ENCODE peak calls at places on chromosome 16, in six cellular contexts. A is K562, E is GM12891, N is HepG2, P is H1, U is GM12878. Y is an unnamed sample.

GRCh38 chr16:56355221-56355620 is 70.1 kb downstream of the AMFR start:
- DNase-seq in U (no peak), N (no peak), A (no peak), P (no peak), E (no peak), Y (no peak)

GRCh38 chr16:64687796-64688195 is 434.1 kb downstream of the CDH11 start:
- DNase-seq in P (no peak), U (no peak), A (no peak), E (no peak), N (no peak), Y (no peak)

GRCh38 chr16:73213761-73214480 is 166.0 kb upstream of the ZFHX3 start:
- DNase-seq in U (no peak), E (no peak), P (no peak), N (no peak), A (no peak), Y (no peak)

GRCh38 chr16:78503501-78504110 is 404.2 kb downstream of the WWOX start:
- DNase-seq in A (peak), E (peak), U (no peak), N (peak), P (no peak), Y (peak)

GRCh38 chr16:50099957-50100648 is 34.3 kb downstream of the HEATR3 start:
- DNase-seq in U (no peak), P (no peak), N (no peak), A (no peak), E (no peak), Y (no peak)

GRCh38 chr16:50303605-50304466 is 37.5 kb downstream of the ADCY7 start:
- DNase-seq in A (no peak), U (no peak), P (peak), N (peak), E (no peak), Y (peak)

GRCh38 chr16:9843424-9844013 is 338.7 kb downstream of the GRIN2A start:
- DNase-seq in E (no peak), N (no peak), P (no peak), A (no peak), U (no peak), Y (no peak)

GRCh38 chr16:72380283-72380682 is 208.3 kb upstream of the PMFBP1 start:
- DNase-seq in U (no peak), A (no peak), P (no peak), N (no peak), E (no peak), Y (no peak)

GRCh38 chr16:64540449-64540848 is 581.4 kb downstream of the CDH11 start:
- DNase-seq in U (no peak), E (no peak), P (no peak), A (no peak), N (no peak), Y (no peak)

GRCh38 chr16:50457979-50458461 is 89.2 kb upstream of the BRD7 start:
- DNase-seq in E (no peak), U (no peak), P (no peak), A (no peak), N (no peak), Y (no peak)

GRCh38 chr16:14400285-14400977 is 229.6 kb downstream of the PARN start:
- DNase-seq in E (no peak), A (no peak), N (no peak), P (no peak), U (no peak), Y (no peak)

GRCh38 chr16:10939649-10940206 is 2.5 kb downstream of the DEXI start:
- DNase-seq in A (no peak), N (no peak), E (no peak), P (no peak), U (no peak), Y (no peak)

GRCh38 chr16:65176603-65177002 is 54.7 kb upstream of the CDH11 start:
- DNase-seq in N (no peak), A (no peak), E (no peak), P (no peak), U (no peak), Y (no peak)

GRCh38 chr16:53542283-53542682 is 39.3 kb upstream of the AKTIP start:
- DNase-seq in U (no peak), N (no peak), A (no peak), E (no peak), P (peak), Y (no peak)

GRCh38 chr16:53545433-53545832 is 42.4 kb upstream of the AKTIP start:
- DNase-seq in U (no peak), P (no peak), E (no peak), N (peak), A (no peak), Y (no peak)

GRCh38 chr16:53541326-53541725 is 38.3 kb upstream of the AKTIP start:
- DNase-seq in N (no peak), E (no peak), A (no peak), U (no peak), P (no peak), Y (no peak)

GRCh38 chr16:53549970-53550406 is 47.0 kb upstream of the AKTIP start:
- DNase-seq in P (peak), N (peak), E (peak), A (peak), U (peak), Y (peak)

DNA sequence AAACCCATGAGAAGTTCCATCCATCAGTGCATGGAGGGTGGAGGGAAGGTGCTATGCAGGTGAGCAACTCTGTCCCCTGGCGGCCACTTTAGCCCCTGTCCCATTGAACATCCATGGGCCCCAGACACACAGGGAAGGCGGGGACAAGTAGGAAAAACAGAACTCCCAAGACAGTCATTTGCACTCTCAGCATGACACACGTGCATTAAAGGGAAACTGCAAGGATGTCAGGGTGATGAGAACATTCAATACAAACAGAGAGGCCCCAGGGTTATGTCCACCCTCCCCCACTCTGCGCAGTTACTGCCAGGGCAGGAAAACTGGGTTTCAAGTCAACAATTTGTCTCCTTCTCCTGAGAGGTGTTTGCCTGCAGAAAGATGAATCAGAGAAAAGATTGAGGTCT is 44.0 kb upstream of the AKTIP start:
- DNase-seq in P (no peak), N (peak), A (peak), U (no peak), E (no peak), Y (no peak)
- TF ChIP-seq TAF1 in P (no peak), N (no peak), A (no peak), U (no peak), E (no peak), Y (no peak)

DNA sequence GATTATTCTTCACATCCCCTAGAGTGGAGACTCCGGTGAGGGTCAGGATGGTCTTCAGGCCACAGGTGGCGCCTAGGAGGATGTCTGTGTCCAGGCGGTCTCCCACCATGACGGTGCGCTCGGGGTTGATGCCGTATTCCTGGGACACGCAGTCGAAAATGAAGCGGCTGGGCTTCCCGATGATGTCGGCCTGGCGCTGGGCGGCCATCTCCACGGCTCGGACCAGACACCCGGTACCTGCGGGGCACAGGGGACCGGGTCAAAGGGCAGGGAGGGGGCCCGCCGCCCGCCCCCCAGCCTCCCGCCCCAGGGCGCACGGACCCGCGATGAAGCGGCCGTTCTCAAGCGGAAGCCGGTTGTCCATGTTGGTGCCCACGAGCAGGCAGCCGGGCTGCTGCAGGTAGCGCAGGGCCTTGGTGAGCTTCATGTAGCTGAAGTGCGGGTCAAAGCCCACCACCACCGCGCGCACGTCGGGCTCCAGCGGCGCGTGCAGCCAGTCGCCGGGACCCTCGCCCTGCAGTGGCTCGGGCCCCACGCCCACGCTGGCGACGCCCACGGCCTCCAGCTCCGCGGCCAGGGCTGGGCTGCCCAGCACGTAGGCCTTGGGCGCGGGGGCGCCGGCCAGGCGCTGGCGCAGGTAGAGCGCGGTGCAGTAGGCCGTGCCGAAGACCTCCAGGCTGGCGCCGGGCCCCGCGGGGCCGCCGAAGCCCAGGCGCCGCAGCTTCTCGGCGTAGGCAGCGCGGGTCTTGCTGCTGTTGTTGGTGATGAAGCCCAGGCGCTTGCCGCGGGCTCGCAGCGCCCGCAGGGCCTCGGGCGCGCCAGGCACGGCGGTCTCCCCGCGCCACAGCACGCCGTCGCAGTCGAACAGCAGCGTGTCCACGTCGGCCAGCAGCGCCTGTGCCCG is 571 bp downstream of the PGP start:
- DNase-seq in N (no peak), E (no peak), U (no peak), P (no peak), A (peak), Y (no peak)
- TF ChIP-seq POLR2A in N (no peak), E (no peak), U (peak), P (no peak), A (no peak), Y (no peak)

GRCh38 chr16:765971-766819 is 5.7 kb downstream of the MSLN start:
- DNase-seq in A (no peak), E (no peak), N (no peak), U (no peak), P (no peak), Y (no peak)
- TF ChIP-seq POLR2AphosphoS5 in A (no peak), E (no peak), N (no peak), U (no peak), P (no peak), Y (no peak)

GRCh38 chr16:88857728-88858339 is 907 bp downstream of the TRAPPC2L start:
- DNase-seq in U (no peak), A (peak), E (peak), P (peak), N (peak), Y (peak)
- TF ChIP-seq TAF1 in U (no peak), A (no peak), E (no peak), P (no peak), N (no peak), Y (no peak)

DNA sequence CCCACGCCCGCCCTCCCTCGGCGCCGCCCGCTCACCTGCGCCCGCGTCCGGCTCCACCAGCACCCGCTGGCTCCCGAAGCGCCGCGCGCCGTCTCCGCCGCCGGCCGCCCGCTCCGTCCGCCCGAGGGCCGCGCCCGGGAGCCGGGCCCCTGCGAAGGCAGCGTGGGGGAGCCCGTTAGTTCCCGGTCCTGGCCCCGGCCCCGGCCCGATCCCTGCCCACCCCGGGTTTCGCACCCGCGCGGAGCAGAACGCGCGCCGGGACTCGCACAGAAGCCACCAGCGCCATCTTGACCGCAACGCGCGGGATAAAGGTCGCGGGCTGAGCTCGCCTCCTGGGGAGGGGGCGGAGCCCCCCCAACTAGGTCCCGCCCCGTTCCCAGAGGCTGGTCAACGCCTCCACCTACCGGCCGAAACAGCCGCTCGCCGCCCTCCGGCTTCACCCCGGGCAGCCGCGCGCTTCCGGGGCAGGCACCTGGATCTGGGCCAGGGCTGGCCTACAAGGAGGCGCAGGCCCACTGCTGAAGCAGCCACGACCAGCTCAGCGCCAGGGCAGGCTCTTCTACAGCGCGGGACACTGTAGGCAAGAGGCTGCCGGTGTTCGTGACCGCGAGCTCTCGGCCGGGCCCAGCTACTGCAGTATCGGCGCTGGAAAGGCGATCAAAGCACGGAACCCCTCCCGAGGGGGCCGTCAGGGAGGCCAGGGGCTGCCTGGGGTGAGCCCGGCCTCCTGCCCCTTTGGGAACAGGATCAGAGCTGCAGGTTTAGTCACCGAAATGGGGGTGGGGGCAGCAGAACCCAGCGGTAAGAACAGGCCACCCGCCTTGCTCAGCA is at the start of gene ECI1:
- DNase-seq in U (peak), A (peak), N (peak), E (peak), P (peak), Y (peak)
- TF ChIP-seq POLR2A in U (peak), A (peak), N (peak), E (peak), P (peak), Y (peak)

DNA sequence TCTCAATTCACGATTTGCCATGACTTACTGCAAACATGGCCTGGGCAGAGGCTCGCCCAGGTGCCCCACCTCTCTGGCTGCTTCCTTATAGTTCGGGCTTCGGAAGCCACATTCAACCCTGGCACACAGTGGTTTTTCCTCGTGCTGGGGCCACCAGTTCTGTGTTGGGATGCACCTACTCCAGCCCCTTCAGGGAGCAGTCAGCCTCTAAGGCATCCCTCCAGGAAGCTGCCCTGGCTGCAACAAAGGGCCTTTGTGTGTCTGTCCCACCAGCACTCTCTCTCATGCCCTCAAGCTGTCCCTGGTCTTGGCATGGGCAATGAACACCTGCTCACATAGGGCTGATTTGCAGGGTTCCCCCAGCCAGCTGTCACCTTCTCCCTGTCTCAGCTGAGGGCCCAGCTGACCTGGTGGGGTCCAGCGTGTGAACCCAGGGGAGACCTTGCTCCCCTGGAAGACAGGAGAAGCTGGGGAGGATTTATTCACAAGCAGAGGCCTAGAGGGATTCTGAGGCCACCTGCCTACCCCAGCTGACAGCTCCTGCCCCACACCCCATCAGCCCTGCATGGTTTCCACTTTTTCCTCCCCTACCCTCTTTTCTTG is 804 bp upstream of the NOXO1 start:
- DNase-seq in P (no peak), E (no peak), N (peak), U (no peak), A (no peak), Y (no peak)
- TF ChIP-seq POLR2AphosphoS5 in P (no peak), E (no peak), N (no peak), U (no peak), A (no peak), Y (no peak)

GRCh38 chr16:67707210-67707609 is 11.9 kb downstream of the GFOD2 start:
- DNase-seq in A (no peak), P (no peak), U (no peak), E (no peak), N (no peak), Y (no peak)
- TF ChIP-seq TAF1 in A (no peak), P (no peak), U (no peak), E (no peak), N (no peak), Y (no peak)

GRCh38 chr16:88755745-88756443 is 29.1 kb downstream of the PIEZO1 start:
- DNase-seq in A (no peak), P (no peak), E (no peak), N (no peak), U (no peak), Y (no peak)
- TF ChIP-seq POLR2A in A (no peak), P (no peak), E (no peak), N (no peak), U (no peak), Y (no peak)